ENCODE peak calls at places on chromosome X, in four cellular contexts. H, E, N and C are unnamed samples. For H3K4me1, the result is how much of the 10 kb centered on the place peaks cover.

GRCh38 chrX:31124536-31124935 is 52.7 kb upstream of the FTHL17 start:
- DNase-seq in H (no peak), E (no peak), N (no peak), C (no peak)

GRCh38 chrX:103791233-103791632 is 14.6 kb downstream of the PLP1 start:
- DNase-seq in E (no peak), H (peak), N (peak), C (no peak)

GRCh38 chrX:119407681-119408080 is 8.5 kb downstream of the SLC25A43 start:
- DNase-seq in E (peak), H (no peak), N (peak), C (no peak)

GRCh38 chrX:17007134-17007768 is 60.8 kb downstream of the REPS2 start:
- DNase-seq in E (no peak), N (peak), H (peak), C (peak)

GRCh38 chrX:68183612-68184214 is 249.6 kb downstream of the OPHN1 start:
- DNase-seq in N (peak), E (no peak), H (peak), C (peak)

GRCh38 chrX:12984629-12985303 is 9.9 kb downstream of the TMSB4X start:
- DNase-seq in N (peak), E (peak), H (no peak), C (no peak)

GRCh38 chrX:67543818-67544217 is at the start of gene AR:
- DNase-seq in N (peak), H (peak), E (peak), C (no peak)

GRCh38 chrX:1885116-1885515 is 270.3 kb downstream of the ASMT start:
- DNase-seq in N (no peak), E (no peak), H (no peak), C (no peak)

GRCh38 chrX:14362731-14363130 is 166.6 kb upstream of the GLRA2 start:
- DNase-seq in H (no peak), E (peak), N (peak), C (no peak)

GRCh38 chrX:12610079-12610478 is 181.1 kb upstream of the PRPS2 start:
- DNase-seq in N (peak), H (no peak), E (peak), C (no peak)

GRCh38 chrX:38458071-38458470 is 103.3 kb upstream of the TSPAN7 start:
- DNase-seq in N (no peak), H (no peak), E (no peak), C (peak)

GRCh38 chrX:72111011-72111708 is 20.6 kb downstream of the RTL5 start:
- DNase-seq in E (no peak), H (no peak), N (no peak), C (no peak)

GRCh38 chrX:10176121-10177003 is 19.6 kb downstream of the CLCN4 start:
- DNase-seq in H (no peak), N (no peak), E (no peak), C (peak)

GRCh38 chrX:150324919-150325318 is 38.2 kb upstream of the MAMLD1 start:
- DNase-seq in N (no peak), H (no peak), E (no peak), C (no peak)

GRCh38 chrX:6071755-6072154 is 156.9 kb downstream of the NLGN4X start:
- DNase-seq in N (no peak), E (no peak), H (no peak), C (no peak)

GRCh38 chrX:111041018-111041462 is 55.0 kb upstream of the PAK3 start:
- DNase-seq in N (peak), H (peak), E (peak), C (peak)

GRCh38 chrX:130106071-130106470 is 4.2 kb downstream of the ELF4 start:
- DNase-seq in N (no peak), E (no peak), H (peak), C (no peak)

DNA sequence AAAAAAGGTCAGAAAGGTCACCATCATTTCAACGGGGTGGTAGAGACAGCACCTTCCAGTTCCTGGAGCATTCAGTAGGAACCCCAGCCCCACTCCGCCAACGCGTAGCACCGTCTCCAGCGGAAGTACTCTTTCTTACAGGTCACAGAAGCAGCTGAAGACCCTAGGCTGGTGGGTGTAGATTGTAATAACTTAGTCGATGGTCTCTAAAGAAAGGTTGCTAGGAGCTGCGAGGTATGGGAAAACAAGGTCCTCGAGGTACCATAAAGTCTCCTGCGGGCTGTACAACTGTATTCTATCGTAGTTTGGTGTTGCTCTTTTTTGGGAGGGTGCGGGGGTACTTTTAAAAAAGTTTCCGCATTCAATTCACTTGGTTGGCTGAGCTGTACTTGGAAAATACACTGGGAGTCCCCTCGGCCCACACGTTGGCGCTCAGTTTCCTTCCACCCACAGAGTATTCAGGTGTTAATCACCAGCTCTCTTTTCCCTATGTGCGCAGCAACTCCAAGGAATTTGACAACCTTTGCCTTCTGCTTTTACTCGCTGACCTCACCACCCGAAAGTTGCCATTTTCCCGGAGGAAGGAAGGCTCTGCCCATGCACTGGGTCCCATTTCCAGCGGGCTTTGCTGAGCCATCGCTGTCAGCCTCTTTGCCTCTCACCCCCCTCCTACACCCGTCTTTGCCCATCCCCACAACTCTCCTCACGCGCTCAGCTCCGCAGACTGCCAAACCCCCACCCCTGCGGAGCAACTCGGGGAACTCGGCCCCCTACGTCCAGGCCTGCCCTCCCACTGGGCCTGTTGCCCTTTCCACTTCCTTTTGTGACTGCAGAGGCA is 4.8 kb upstream of the SOX3 start:
- DNase-seq in E (no peak), N (no peak), H (peak), C (no peak)
- TF ChIP-seq EZH2 in E (no peak), N (peak), H (no peak), C (peak)

GRCh38 chrX:107739541-107739940 is 36.0 kb downstream of the TSC22D3 start:
- DNase-seq in H (no peak), N (no peak), E (no peak), C (no peak)

GRCh38 chrX:107742754-107743191 is 32.8 kb downstream of the TSC22D3 start:
- DNase-seq in H (no peak), N (no peak), E (no peak), C (no peak)

GRCh38 chrX:107738768-107739167 is 36.8 kb downstream of the TSC22D3 start:
- DNase-seq in E (no peak), H (no peak), N (no peak), C (no peak)

GRCh38 chrX:107743995-107744394 is 31.6 kb downstream of the TSC22D3 start:
- DNase-seq in E (no peak), H (no peak), N (no peak), C (no peak)

GRCh38 chrX:107741318-107741813 is 34.2 kb downstream of the TSC22D3 start:
- DNase-seq in N (no peak), H (no peak), E (no peak), C (no peak)
- H3K4me1 ChIP-seq in N (under half), H (under half), E (under half), C (under half)

GRCh38 chrX:136146614-136147319 is 566 bp upstream of the FHL1 start:
- DNase-seq in E (no peak), N (peak), H (peak), C (no peak)
- TF ChIP-seq EZH2 in E (no peak), N (no peak), H (no peak), C (no peak)

GRCh38 chrX:15675490-15675921 is 10.9 kb upstream of the CLTRN start:
- DNase-seq in E (no peak), H (peak), N (no peak), C (peak)

GRCh38 chrX:15680401-15680800 is 15.8 kb upstream of the CLTRN start:
- DNase-seq in N (peak), H (no peak), E (peak), C (no peak)

GRCh38 chrX:15683193-15683592 is 18.6 kb upstream of the CLTRN start:
- DNase-seq in H (no peak), E (no peak), N (no peak), C (no peak)

GRCh38 chrX:15678339-15678738 is 13.7 kb upstream of the CLTRN start:
- DNase-seq in E (no peak), N (no peak), H (no peak), C (no peak)

GRCh38 chrX:15679246-15679645 is 14.6 kb upstream of the CLTRN start:
- DNase-seq in H (no peak), E (no peak), N (peak), C (peak)
- H3K4me1 ChIP-seq in H (under half), E (under half), N (under half), C (under half)

GRCh38 chrX:25019707-25020390 is 4.1 kb upstream of the ARX start:
- DNase-seq in H (peak), N (no peak), E (no peak), C (no peak)
- TF ChIP-seq EZH2 in H (peak), N (peak), E (peak), C (no peak)

GRCh38 chrX:20218809-20219505 is 47.8 kb downstream of the RPS6KA3 start:
- DNase-seq in H (peak), N (no peak), E (no peak), C (peak)
- H3K4me1 ChIP-seq in H (under half), N (under half), E (under half), C (under half)

DNA sequence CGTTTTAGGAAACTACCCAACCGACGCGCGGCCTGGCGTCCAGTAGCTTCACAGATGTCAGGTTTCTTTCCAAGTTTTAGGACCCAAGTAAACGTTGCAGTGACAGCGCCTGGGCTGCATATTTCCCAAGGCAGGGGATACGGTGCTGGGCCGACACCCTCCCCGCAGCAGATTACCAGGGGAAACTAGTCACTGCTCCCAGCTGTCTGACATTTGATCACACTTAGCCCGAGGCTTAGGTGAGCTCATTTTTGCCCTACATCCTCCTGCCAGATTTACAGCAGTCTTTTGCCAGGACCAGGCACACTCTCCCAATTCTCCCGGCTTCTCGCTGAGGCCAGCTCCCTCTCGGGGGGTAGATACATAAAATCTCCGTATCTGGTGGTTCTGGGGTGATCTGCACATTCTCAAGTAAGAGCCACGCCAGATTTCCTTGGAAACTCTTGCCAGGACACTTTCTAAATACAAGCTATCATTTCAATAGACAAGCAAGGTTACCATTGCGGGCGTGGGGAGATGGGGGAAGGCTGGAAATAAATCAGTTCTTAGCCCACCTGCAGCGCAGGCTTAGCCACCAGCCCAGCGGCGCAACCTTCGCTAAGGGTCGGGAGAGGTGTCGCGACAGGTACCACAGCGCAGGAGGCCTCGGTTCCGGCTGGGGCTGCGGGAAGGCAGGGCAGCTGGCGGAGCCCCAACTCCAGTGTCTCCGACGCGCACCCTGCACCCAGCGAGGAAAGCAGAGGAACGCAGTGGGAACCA is 2.5 kb upstream of the SOX3 start:
- DNase-seq in N (no peak), H (peak), E (no peak), C (no peak)
- TF ChIP-seq EZH2 in N (peak), H (no peak), E (no peak), C (peak)

GRCh38 chrX:39756086-39756883 is 341.5 kb downstream of the BCOR start:
- DNase-seq in E (no peak), N (no peak), H (no peak), C (no peak)
- H3K4me1 ChIP-seq in E (half or more), N (under half), H (under half), C (under half)

GRCh38 chrX:108735680-108736508 is 469 bp downstream of the IRS4 start:
- DNase-seq in H (peak), N (peak), E (peak), C (no peak)

GRCh38 chrX:108737754-108738153 is 1.4 kb upstream of the IRS4 start:
- DNase-seq in H (no peak), N (no peak), E (no peak), C (no peak)

GRCh38 chrX:108734426-108734825 is 1.9 kb downstream of the IRS4 start:
- DNase-seq in E (no peak), H (no peak), N (no peak), C (no peak)

GRCh38 chrX:108735087-108735679 is 1.2 kb downstream of the IRS4 start:
- DNase-seq in H (peak), N (no peak), E (no peak), C (no peak)

GRCh38 chrX:108736509-108737479 is at the start of gene IRS4:
- DNase-seq in H (peak), N (peak), E (no peak), C (no peak)
- TF ChIP-seq EZH2 in H (no peak), N (no peak), E (no peak), C (no peak)